ENCODE peak calls at places on chromosomes 5 and 9, in four cellular contexts. Z, C, S and H are unnamed samples.

GRCh38 chr5:152305525-152305924 is 99.6 kb downstream of the NMUR2 start:
- DNase-seq in Z (no peak), C (no peak), S (no peak), H (no peak)

GRCh38 chr9:6628714-6629113 is 16.8 kb downstream of the GLDC start:
- DNase-seq in Z (peak; percentile 21), C (no peak), S (no peak), H (no peak)

GRCh38 chr5:40569549-40570270 is 110.0 kb upstream of the PTGER4 start:
- DNase-seq in C (no peak), Z (peak; percentile 30), S (no peak), H (no peak)

GRCh38 chr5:6827815-6828214 is 114.6 kb downstream of the TENT4A start:
- DNase-seq in S (no peak), C (peak; percentile 30), Z (no peak), H (no peak)

GRCh38 chr9:112110094-112110772 is 64.9 kb downstream of the SUSD1 start:
- DNase-seq in Z (no peak), S (no peak), C (no peak), H (no peak)

GRCh38 chr9:124145903-124146575 is 111.7 kb upstream of the NEK6 start:
- DNase-seq in Z (peak; percentile 10), S (no peak), C (no peak), H (no peak)

GRCh38 chr5:54854883-54855581 is 130.4 kb downstream of the ESM1 start:
- DNase-seq in S (no peak), C (no peak), Z (no peak), H (no peak)

GRCh38 chr5:133506165-133506564 is 106.2 kb downstream of the FSTL4 start:
- DNase-seq in S (no peak), C (peak; percentile 25), Z (no peak), H (no peak)

GRCh38 chr5:2015116-2015848 is 132.6 kb upstream of the IRX4 start:
- DNase-seq in S (no peak), Z (no peak), C (no peak), H (no peak)

GRCh38 chr5:107930092-107930491 is 259.4 kb upstream of the EFNA5 start:
- DNase-seq in S (no peak), Z (no peak), C (no peak), H (no peak)

GRCh38 chr5:60374409-60374808 is 325.6 kb downstream of the DEPDC1B start:
- DNase-seq in Z (no peak), S (no peak), C (no peak), H (no peak)

GRCh38 chr9:130962418-130963316 is 23.6 kb upstream of the FIBCD1 start:
- DNase-seq in Z (peak; percentile 92), C (peak; percentile 92), S (no peak), H (no peak)

GRCh38 chr5:144484124-144484897 is 313.6 kb downstream of the KCTD16 start:
- DNase-seq in C (no peak), Z (peak; percentile 49), S (no peak), H (no peak)

GRCh38 chr5:128579111-128579510 is 41.1 kb upstream of the FBN2 start:
- DNase-seq in C (no peak), S (no peak), Z (peak; percentile 88), H (no peak)

GRCh38 chr9:18573157-18573556 is 99.2 kb downstream of the ADAMTSL1 start:
- DNase-seq in Z (no peak), S (no peak), C (no peak), H (no peak)

GRCh38 chr9:99345936-99346335 is 123.9 kb downstream of the SEC61B start:
- DNase-seq in S (no peak), C (no peak), Z (no peak), H (no peak)

GRCh38 chr9:137545123-137545522 is 5.1 kb downstream of the PNPLA7 start:
- DNase-seq in Z (peak; percentile 64), S (no peak), C (no peak), H (no peak)

GRCh38 chr5:161566081-161566480 is 19.6 kb upstream of the GABRB2 start:
- DNase-seq in S (no peak), C (no peak), Z (no peak), H (no peak)

GRCh38 chr5:150596313-150596712 is 44.1 kb upstream of the SYNPO start:
- DNase-seq in Z (no peak), S (no peak), C (no peak), H (no peak)

GRCh38 chr9:112248722-112249121 is 73.6 kb upstream of the SUSD1 start:
- DNase-seq in Z (peak; percentile 60), S (no peak), C (no peak), H (no peak)

GRCh38 chr9:133928248-133928764 is 63.8 kb downstream of the VAV2 start:
- DNase-seq in S (no peak), C (no peak), Z (no peak), H (no peak)

GRCh38 chr9:95623614-95624013 is 106.8 kb upstream of the PTCH1 start:
- DNase-seq in S (no peak), Z (peak; percentile 48), C (no peak), H (no peak)

GRCh38 chr9:91376239-91376638 is 14.5 kb upstream of the AUH start:
- DNase-seq in Z (peak; percentile 80), S (no peak), C (no peak), H (no peak)

GRCh38 chr5:102324714-102325113 is 28.6 kb upstream of the SLCO4C1 start:
- DNase-seq in Z (no peak), C (no peak), S (no peak), H (no peak)

GRCh38 chr5:168670881-168671575 is 91.9 kb upstream of the PANK3 start:
- DNase-seq in Z (no peak), S (no peak), C (no peak), H (no peak)

GRCh38 chr5:41763096-41763495 is 107.1 kb downstream of the OXCT1 start:
- DNase-seq in S (no peak), C (no peak), Z (peak; percentile 66), H (no peak)

GRCh38 chr5:162638849-162639248 is 571.3 kb downstream of the GABRG2 start:
- DNase-seq in C (no peak), S (no peak), Z (no peak), H (no peak)

GRCh38 chr5:75335952-75336624 is 932 bp upstream of the HMGCR start:
- DNase-seq in S (no peak), C (no peak), Z (peak; percentile 83), H (no peak)

GRCh38 chr5:600551-601541 is 11.3 kb upstream of the CEP72 start:
- DNase-seq in C (peak; percentile 82), S (no peak), Z (no peak), H (no peak)

GRCh38 chr5:66864240-66864884 is 268.2 kb downstream of the MAST4 start:
- DNase-seq in S (no peak), C (no peak), Z (no peak), H (no peak)

GRCh38 chr5:13780081-13780480 is 164.4 kb downstream of the DNAH5 start:
- DNase-seq in Z (no peak), C (no peak), S (no peak), H (no peak)

GRCh38 chr9:126809068-126809467 is 4.2 kb downstream of the ZBTB43 start:
- DNase-seq in Z (peak; percentile 52), C (no peak), S (no peak), H (no peak)

GRCh38 chr9:98886691-98887229 is 56.9 kb upstream of the COL15A1 start:
- DNase-seq in S (no peak), Z (peak; percentile 81), C (no peak), H (no peak)

GRCh38 chr9:15373201-15373530 is 49.5 kb upstream of the SNAPC3 start:
- DNase-seq in Z (peak; percentile 97), S (no peak), C (no peak), H (no peak)

GRCh38 chr5:4294878-4295277 is 699.2 kb downstream of the IRX1 start:
- DNase-seq in S (no peak), C (no peak), Z (no peak), H (no peak)

DNA sequence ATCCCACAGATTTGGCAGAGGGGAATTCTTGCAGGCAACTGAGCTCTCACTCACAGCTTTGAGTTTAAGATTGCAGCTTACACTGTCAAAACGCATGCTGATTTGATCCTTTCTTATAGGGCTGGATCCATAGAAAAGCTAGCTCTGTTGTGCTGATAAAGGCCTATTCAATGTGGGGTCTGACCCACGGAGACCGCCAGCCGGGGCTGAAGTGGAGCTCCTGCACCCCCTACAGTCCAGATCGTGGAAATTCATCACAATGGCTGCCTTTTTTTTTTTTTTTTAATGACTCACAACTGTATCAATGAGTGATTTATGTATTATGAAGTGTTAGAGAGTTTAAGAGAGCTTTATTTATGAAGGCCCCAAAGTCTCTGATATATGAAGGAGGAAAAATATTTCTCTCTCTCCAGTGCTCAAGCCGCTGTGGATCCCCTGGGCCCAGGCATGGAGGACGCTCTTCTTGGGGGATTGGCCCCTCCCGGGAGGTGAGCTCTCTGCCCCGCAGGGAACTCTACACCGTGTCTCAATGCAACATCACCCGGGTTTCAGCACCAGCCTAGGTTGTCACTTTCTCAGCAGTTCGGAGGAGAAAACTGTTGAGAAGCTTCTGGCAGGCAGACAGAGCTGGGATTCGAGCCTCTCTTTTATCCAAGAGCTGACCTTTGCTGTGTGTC is 700.2 kb downstream of the IRX1 start:
- DNase-seq in S (no peak), Z (no peak), C (no peak), H (peak; percentile 62)
- TF ChIP-seq CTCF in S (no peak), Z (no peak), C (peak; percentile 6), H (peak; percentile 88)

DNA sequence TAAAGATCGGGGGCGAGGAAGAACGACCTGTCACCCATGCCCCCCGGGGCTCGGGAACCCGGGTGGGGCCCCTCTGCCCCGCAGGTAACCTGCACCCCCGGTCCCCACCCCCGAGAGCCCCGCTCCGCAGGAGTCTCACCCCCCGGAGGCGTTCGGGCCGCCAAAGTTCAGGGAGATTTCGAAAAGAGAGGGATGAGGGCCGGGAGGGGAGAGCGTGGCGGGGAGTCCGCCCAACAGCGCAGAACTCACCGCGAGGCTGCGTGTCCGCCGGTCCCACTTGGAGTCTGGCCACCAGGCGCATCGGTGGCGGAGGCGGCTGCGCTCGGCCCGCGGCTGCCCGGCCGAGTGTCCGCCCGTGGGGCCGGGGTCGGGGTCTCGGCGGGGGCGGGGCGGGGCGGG is at the start of gene PHF19:
- DNase-seq in C (no peak), Z (peak; percentile 47), S (peak; percentile 62), H (no peak)
- TF ChIP-seq CTCF in C (no peak), Z (no peak), S (no peak), H (no peak)

GRCh38 chr5:116942622-116943021 is 368.0 kb upstream of the SEMA6A start:
- DNase-seq in Z (no peak), S (no peak), C (no peak), H (no peak)

GRCh38 chr5:116953251-116953934 is 378.8 kb upstream of the SEMA6A start:
- DNase-seq in C (no peak), Z (no peak), S (no peak), H (peak; percentile 12)

GRCh38 chr5:116944171-116944570 is 369.5 kb upstream of the SEMA6A start:
- DNase-seq in S (no peak), C (no peak), Z (peak; percentile 33), H (no peak)

GRCh38 chr5:116951217-116951616 is 376.6 kb upstream of the SEMA6A start:
- DNase-seq in S (no peak), C (no peak), Z (no peak), H (no peak)

GRCh38 chr5:116947691-116948528 is 373.3 kb upstream of the SEMA6A start:
- DNase-seq in S (peak; percentile 46), C (no peak), Z (peak; percentile 11), H (peak; percentile 35)
- TF ChIP-seq CTCF in S (peak; percentile 91), C (peak; percentile 59), Z (peak; percentile 46), H (peak; percentile 67)

GRCh38 chr9:87885484-87886189 is 3.0 kb downstream of the SPATA31E1 start:
- DNase-seq in Z (no peak), S (no peak), C (no peak), H (no peak)

GRCh38 chr9:87884578-87885459 is 2.1 kb downstream of the SPATA31E1 start:
- DNase-seq in Z (no peak), S (no peak), C (no peak), H (no peak)

GRCh38 chr9:87882627-87883026 is at the start of gene SPATA31E1:
- DNase-seq in C (no peak), S (no peak), Z (no peak), H (no peak)

GRCh38 chr9:87883274-87883673 is 597 bp downstream of the SPATA31E1 start:
- DNase-seq in C (no peak), S (no peak), Z (no peak), H (no peak)

GRCh38 chr9:87883990-87884389 is 1.3 kb downstream of the SPATA31E1 start:
- DNase-seq in S (no peak), Z (no peak), C (no peak), H (no peak)
- TF ChIP-seq CTCF in S (peak; percentile 35), Z (peak; percentile 23), C (no peak), H (no peak)